ENCODE peak calls at places on chromosomes 2 and 18, in seven cellular contexts. O is AG04449, U is cardiac fibroblast, N is neural progenitor cell, A is endothelial cell, V is mucosa of descending colon, Z is choroid plexus epithelial cell. F is an unnamed sample.

GRCh38 chr2:30446602-30447148 is 371 bp upstream of the LCLAT1 start:
- DNase-seq in A (no peak), V (no peak), Z (peak), O (no peak), U (peak), N (no peak), F (no peak)

GRCh38 chr2:182858671-182859070 is 7.8 kb downstream of the FRZB start:
- DNase-seq in Z (peak), N (no peak), V (no peak), O (no peak), A (no peak), U (no peak), F (no peak)

GRCh38 chr18:75216212-75216925 is 5.8 kb downstream of the TSHZ1 start:
- DNase-seq in O (no peak), A (no peak), U (no peak), Z (no peak), N (no peak), V (no peak), F (no peak)

GRCh38 chr2:11096591-11096990 is 58.7 kb upstream of the SLC66A3 start:
- DNase-seq in V (no peak), U (no peak), Z (no peak), N (no peak), A (no peak), O (no peak), F (no peak)

GRCh38 chr2:198456418-198456817 is 652.0 kb downstream of the PLCL1 start:
- DNase-seq in O (peak), N (no peak), A (no peak), V (no peak), U (no peak), Z (no peak), F (no peak)

GRCh38 chr2:185785851-185786473 is 47.4 kb downstream of the FSIP2 start:
- DNase-seq in O (no peak), U (no peak), A (no peak), N (no peak), Z (no peak), V (no peak), F (no peak)

GRCh38 chr2:89845532-89845931 is 1154.1 kb downstream of the RPIA start:
- DNase-seq in A (no peak), N (no peak), U (no peak), Z (no peak), V (no peak), O (no peak), F (no peak)

GRCh38 chr18:57998461-57998860 is 45.6 kb upstream of the NEDD4L start:
- DNase-seq in O (no peak), U (no peak), V (no peak), Z (peak), N (no peak), A (no peak), F (no peak)

GRCh38 chr2:33670392-33670937 is 71.4 kb upstream of the FAM98A start:
- DNase-seq in U (no peak), Z (no peak), A (no peak), O (no peak), N (peak), V (no peak), F (no peak)
- TF ChIP-seq CTCF in U (peak), Z (peak), A (peak), O (no peak), N (peak), V (no peak), F (no peak)

GRCh38 chr2:78261454-78261853 is 739.3 kb upstream of the LRRTM4 start:
- DNase-seq in A (no peak), V (no peak), O (no peak), N (no peak), U (no peak), Z (no peak), F (no peak)
- TF ChIP-seq CTCF in A (no peak), V (no peak), O (no peak), N (no peak), U (no peak), Z (no peak), F (no peak)

DNA sequence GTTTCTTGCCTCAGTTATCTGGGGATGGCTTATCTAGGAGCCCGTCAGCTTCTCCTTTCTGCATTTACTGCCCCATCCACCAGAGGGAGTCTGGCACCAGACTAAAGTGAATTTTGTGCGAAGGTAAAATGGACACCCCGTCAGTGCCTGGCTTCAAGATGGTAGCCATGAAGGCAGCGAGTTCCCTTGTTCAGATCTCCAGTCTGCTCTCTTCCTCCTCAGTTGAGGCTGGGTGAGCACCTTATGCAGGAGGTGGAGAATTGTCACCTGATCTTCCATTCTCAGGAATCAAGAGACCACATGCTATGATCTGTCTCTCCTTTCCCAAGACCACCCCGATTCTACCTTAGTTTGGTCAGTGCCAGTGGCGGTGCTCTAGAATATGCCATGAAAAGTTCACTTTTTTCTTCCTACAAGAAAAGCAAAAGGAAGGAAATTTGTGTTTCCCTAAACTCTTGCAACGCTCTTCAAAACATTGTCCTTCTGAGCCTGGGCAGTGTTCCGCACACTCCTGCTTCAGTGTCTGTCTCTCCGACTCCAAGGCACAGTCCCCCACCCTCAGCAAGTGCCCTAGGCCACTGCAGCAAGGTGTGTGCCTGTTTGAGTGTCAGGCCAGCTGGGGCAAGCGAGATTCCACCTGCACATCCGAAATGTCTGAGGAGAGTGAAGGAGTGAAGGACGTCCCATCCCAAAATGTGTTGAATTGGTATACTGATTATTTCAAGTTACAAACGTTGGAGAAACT is 168.6 kb downstream of the SS18 start:
- DNase-seq in V (peak), Z (peak), N (peak), U (peak), O (no peak), A (peak), F (peak)
- TF ChIP-seq CTCF in V (peak), Z (peak), N (peak), U (peak), O (peak), A (peak), F (peak)

DNA sequence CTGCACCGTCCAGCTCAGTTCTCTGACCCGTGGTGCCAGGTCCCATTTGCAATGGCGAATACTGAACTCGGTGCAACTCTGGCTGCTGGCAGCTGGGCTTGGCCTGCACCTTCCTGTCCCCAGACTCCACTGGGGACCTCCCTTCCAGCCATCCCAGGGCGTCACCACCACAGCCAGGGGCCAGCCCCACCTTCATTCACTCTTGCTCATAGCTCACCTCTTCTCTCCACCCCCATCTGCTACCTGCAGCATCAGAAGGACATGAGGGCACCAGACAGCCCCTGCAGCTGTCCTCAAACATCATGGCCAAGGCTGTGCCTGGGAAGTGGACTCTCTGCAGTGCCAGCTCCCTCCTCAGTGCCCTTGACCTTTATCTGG is 16.2 kb upstream of the ALPI start:
- DNase-seq in N (no peak), U (no peak), O (no peak), Z (no peak), V (no peak), A (no peak), F (peak)
- TF ChIP-seq CTCF in N (peak), U (no peak), O (no peak), Z (peak), V (no peak), A (peak), F (peak)

GRCh38 chr2:45826889-45827635 is 175.6 kb downstream of the PRKCE start:
- DNase-seq in N (no peak), Z (no peak), O (no peak), A (no peak), V (no peak), U (peak), F (peak)
- TF ChIP-seq CTCF in N (no peak), Z (no peak), O (no peak), A (no peak), V (no peak), U (no peak), F (no peak)

GRCh38 chr2:209974566-209974965 is 27.9 kb upstream of the RPE start:
- DNase-seq in O (no peak), N (no peak), A (no peak), Z (no peak), U (no peak), V (no peak), F (no peak)
- TF ChIP-seq CTCF in O (no peak), N (no peak), A (no peak), Z (no peak), U (no peak), V (no peak), F (no peak)

F was measured in glutamatergic neuron.